ENCODE peak calls at places on chromosomes 16 and 17, in seven cellular contexts. U is A549, T is SK-N-SH, B is IMR-90, J is H1, R is GM12878, S is HepG2. H is an unnamed sample.

GRCh38 chr16:17887963-17888362 is 417.2 kb upstream of the XYLT1 start:
- DNase-seq in U (no peak), T (no peak), B (no peak), J (no peak), R (no peak), S (no peak), H (no peak)

GRCh38 chr17:43721537-43722268 is 36.9 kb downstream of the SOST start:
- DNase-seq in U (no peak), T (no peak), B (peak), J (no peak), R (no peak), S (no peak), H (no peak)

GRCh38 chr16:79915264-79916160 is 315.0 kb upstream of the MAF start:
- DNase-seq in U (no peak), T (no peak), B (no peak), J (no peak), R (no peak), S (no peak), H (no peak)

GRCh38 chr17:79332011-79332410 is 257.4 kb downstream of the ENGASE start:
- DNase-seq in U (no peak), T (no peak), B (no peak), J (no peak), R (no peak), S (no peak), H (no peak)

GRCh38 chr17:69960755-69961154 is 114.3 kb upstream of the KCNJ16 start:
- DNase-seq in U (no peak), T (no peak), B (no peak), J (no peak), R (no peak), S (no peak), H (no peak)

GRCh38 chr16:66521951-66522771 is 27.8 kb downstream of the TK2 start:
- DNase-seq in U (no peak), T (no peak), B (peak), J (no peak), R (peak), S (no peak), H (peak)

GRCh38 chr16:81170824-81171223 is 67.7 kb upstream of the BCO1 start:
- DNase-seq in U (no peak), T (no peak), B (no peak), J (peak), R (no peak), S (no peak), H (no peak)

GRCh38 chr17:35312790-35313711 is 60.4 kb downstream of the SLFN11 start:
- DNase-seq in U (peak), T (peak), B (peak), J (peak), R (peak), S (peak), H (peak)

GRCh38 chr16:67156146-67156844 is 3.4 kb downstream of the TRADD start:
- DNase-seq in U (no peak), T (no peak), B (no peak), J (no peak), R (no peak), S (no peak), H (no peak)

GRCh38 chr17:75897076-75898019 is 597 bp upstream of the TRIM65 start:
- DNase-seq in U (no peak), T (no peak), B (no peak), J (no peak), R (no peak), S (no peak), H (no peak)

GRCh38 chr17:50853781-50854180 is 12.4 kb downstream of the TOB1 start:
- DNase-seq in U (no peak), T (no peak), B (no peak), J (peak), R (no peak), S (no peak), H (no peak)

GRCh38 chr17:2610640-2611175 is 17.3 kb downstream of the PAFAH1B1 start:
- DNase-seq in U (no peak), T (no peak), B (no peak), J (no peak), R (no peak), S (no peak), H (no peak)

GRCh38 chr17:2611627-2612026 is 18.2 kb downstream of the PAFAH1B1 start:
- DNase-seq in U (no peak), T (no peak), B (no peak), J (no peak), R (no peak), S (no peak), H (no peak)

GRCh38 chr17:2612630-2613029 is 19.2 kb downstream of the PAFAH1B1 start:
- DNase-seq in U (no peak), T (no peak), B (no peak), J (no peak), R (no peak), S (no peak), H (no peak)

GRCh38 chr17:2615882-2616281 is 22.4 kb downstream of the PAFAH1B1 start:
- DNase-seq in U (no peak), T (no peak), B (no peak), J (no peak), R (no peak), S (no peak), H (no peak)

GRCh38 chr17:2613089-2613808 is 19.8 kb downstream of the PAFAH1B1 start:
- DNase-seq in U (no peak), T (peak), B (no peak), J (no peak), R (no peak), S (no peak), H (no peak)
- TF ChIP-seq RAD21 in U (no peak), T (no peak), B (no peak), J (no peak), R (no peak), S (no peak), H (no peak)

GRCh38 chr16:10557750-10558149 is 22.6 kb downstream of the EMP2 start:
- DNase-seq in U (no peak), T (no peak), B (no peak), J (no peak), R (no peak), S (no peak), H (no peak)
- TF ChIP-seq RAD21 in U (no peak), T (no peak), B (no peak), J (no peak), R (no peak), S (no peak), H (no peak)

GRCh38 chr17:66783656-66784381 is 51.1 kb upstream of the CACNG5 start:
- DNase-seq in U (no peak), T (no peak), B (no peak), J (no peak), R (no peak), S (no peak), H (no peak)

GRCh38 chr17:66784621-66785364 is 50.1 kb upstream of the CACNG5 start:
- DNase-seq in U (no peak), T (peak), B (no peak), J (no peak), R (no peak), S (no peak), H (no peak)

GRCh38 chr17:66787914-66788313 is 47.0 kb upstream of the CACNG5 start:
- DNase-seq in U (no peak), T (no peak), B (no peak), J (no peak), R (no peak), S (no peak), H (no peak)

GRCh38 chr17:66789093-66789492 is 45.8 kb upstream of the CACNG5 start:
- DNase-seq in U (no peak), T (no peak), B (no peak), J (no peak), R (no peak), S (no peak), H (no peak)

GRCh38 chr17:66786101-66786500 is 48.8 kb upstream of the CACNG5 start:
- DNase-seq in U (no peak), T (no peak), B (no peak), J (no peak), R (no peak), S (no peak), H (no peak)
- TF ChIP-seq RAD21 in U (no peak), T (no peak), B (no peak), J (no peak), R (no peak), S (no peak), H (no peak)

GRCh38 chr17:2442166-2442565 is 41.3 kb upstream of the MNT start:
- DNase-seq in U (no peak), T (no peak), B (peak), J (no peak), R (no peak), S (no peak), H (no peak)
- TF ChIP-seq RAD21 in U (no peak), T (no peak), B (no peak), J (no peak), R (no peak), S (no peak), H (no peak)

DNA sequence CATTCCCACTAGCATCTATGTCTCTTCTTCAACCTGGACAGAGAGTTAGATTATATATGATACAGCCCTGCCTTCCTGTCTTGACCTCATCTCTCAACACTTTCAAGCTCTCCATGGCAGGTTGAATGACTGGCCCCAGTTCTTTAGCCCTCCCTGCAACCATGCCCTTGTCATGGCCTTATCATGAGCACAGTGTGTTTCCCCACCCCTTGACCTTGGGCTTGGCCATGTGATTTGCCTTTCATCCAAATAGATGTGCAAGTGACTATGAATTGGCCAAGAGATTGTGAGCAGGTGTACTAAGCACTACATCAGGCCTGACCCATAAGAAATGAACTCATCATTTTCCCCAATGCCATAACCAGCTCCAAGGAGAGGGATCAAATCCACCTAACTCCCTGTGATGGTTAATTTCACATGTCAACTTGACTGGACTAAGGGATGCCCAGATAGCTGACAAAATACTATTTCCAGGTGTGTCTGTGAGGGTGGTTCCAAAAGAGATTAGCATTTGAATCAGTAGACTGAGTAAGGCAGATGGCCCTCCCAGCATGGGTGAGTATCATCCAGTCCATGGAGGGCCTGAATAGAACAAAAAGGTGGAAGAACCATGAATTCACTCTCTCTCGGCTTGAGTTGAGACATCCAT is 97.4 kb downstream of the SLC39A11 start:
- DNase-seq in U (no peak), T (no peak), B (no peak), J (no peak), R (no peak), S (no peak), H (no peak)
- TF ChIP-seq RAD21 in U (no peak), T (no peak), B (no peak), J (no peak), R (no peak), S (no peak), H (no peak)